ENCODE peak calls at places on chromosomes 6 and 20, in eight cellular contexts. Y, R, S, C, W, G, H and Z are unnamed samples.

GRCh38 chr6:139240161-139241010 is 51.4 kb downstream of the TXLNB start:
- DNase-seq in Y (peak; percentile 46), R (peak; percentile 79), S (no peak), C (no peak), W (no peak), G (peak; percentile 32), H (no peak), Z (peak; percentile 12)

GRCh38 chr6:71537717-71538116 is 249.1 kb downstream of the OGFRL1 start:
- DNase-seq in Y (peak; percentile 51), R (no peak), S (no peak), C (no peak), W (no peak), G (no peak), H (no peak), Z (no peak)

GRCh38 chr20:54475334-54476287 is at the start of gene DOK5:
- DNase-seq in Y (no peak), R (no peak), S (peak; percentile 71), C (peak; percentile 36), W (peak; percentile 83), G (no peak), H (no peak), Z (no peak)

GRCh38 chr6:38176797-38177751 is 357.5 kb downstream of the ZFAND3 start:
- DNase-seq in Y (no peak), R (peak; percentile 29), S (peak; percentile 18), C (no peak), W (peak; percentile 42), G (no peak), H (no peak), Z (no peak)

GRCh38 chr6:118705799-118706481 is 54.5 kb upstream of the CEP85L start:
- DNase-seq in Y (no peak), R (no peak), S (no peak), C (no peak), W (no peak), G (peak; percentile 33), H (peak; percentile 79), Z (no peak)

GRCh38 chr6:118468682-118469465 is 79.2 kb upstream of the PLN start:
- DNase-seq in Y (peak; percentile 85), R (no peak), S (no peak), C (no peak), W (no peak), G (no peak), H (no peak), Z (no peak)

GRCh38 chr20:50577175-50578018 is 67.2 kb downstream of the PTPN1 start:
- DNase-seq in Y (no peak), R (no peak), S (peak; percentile 87), C (no peak), W (no peak), G (peak; percentile 61), H (no peak), Z (peak; percentile 89)

GRCh38 chr6:36743538-36744441 is 46.2 kb downstream of the RAB44 start:
- DNase-seq in Y (peak; percentile 41), R (no peak), S (no peak), C (no peak), W (no peak), G (no peak), H (no peak), Z (no peak)

GRCh38 chr20:45509091-45509490 is 6.3 kb downstream of the SPINT3 start:
- DNase-seq in Y (no peak), R (no peak), S (no peak), C (no peak), W (no peak), G (no peak), H (no peak), Z (no peak)

GRCh38 chr20:48747840-48748416 is 79.9 kb downstream of the PREX1 start:
- DNase-seq in Y (no peak), R (no peak), S (no peak), C (no peak), W (peak; percentile 7), G (no peak), H (no peak), Z (no peak)

GRCh38 chr6:161439093-161439492 is 165.2 kb upstream of the AGPAT4 start:
- DNase-seq in Y (peak; percentile 60), R (peak; percentile 93), S (peak; percentile 76), C (peak; percentile 63), W (peak; percentile 85), G (peak; percentile 84), H (no peak), Z (no peak)

GRCh38 chr20:49957487-49957938 is 21.3 kb downstream of the RNF114 start:
- DNase-seq in Y (peak; percentile 23), R (no peak), S (peak; percentile 56), C (no peak), W (no peak), G (no peak), H (no peak), Z (no peak)

DNA sequence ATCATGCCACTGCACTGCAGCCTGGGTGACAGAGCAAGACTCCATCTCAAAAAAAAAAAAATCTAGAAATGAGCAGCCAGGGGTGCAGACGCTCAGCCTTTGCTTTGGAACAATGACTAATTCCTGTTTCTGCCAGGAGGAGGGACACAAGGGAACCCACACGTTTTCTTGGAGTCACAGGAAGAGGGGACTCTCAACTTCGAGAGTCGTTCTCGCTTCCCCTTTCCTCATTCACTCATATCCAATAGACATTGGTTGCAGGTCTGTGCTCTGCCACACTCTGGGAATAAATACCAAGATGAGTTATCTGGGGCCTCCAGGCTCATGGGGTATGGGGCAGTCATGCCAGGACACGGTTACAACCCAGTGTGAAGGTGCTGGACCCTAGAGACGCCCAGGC is 91.5 kb upstream of the RREB1 start:
- DNase-seq in Y (no peak), R (no peak), S (no peak), C (no peak), W (no peak), G (no peak), H (peak; percentile 41), Z (no peak)
- H3K4me3 ChIP-seq in Y (no peak overlapping the region), R (no peak overlapping the region), S (no peak overlapping the region), C (no peak overlapping the region), W (no peak overlapping the region), G (no peak overlapping the region), H (no peak overlapping the region), Z (no peak overlapping the region)

DNA sequence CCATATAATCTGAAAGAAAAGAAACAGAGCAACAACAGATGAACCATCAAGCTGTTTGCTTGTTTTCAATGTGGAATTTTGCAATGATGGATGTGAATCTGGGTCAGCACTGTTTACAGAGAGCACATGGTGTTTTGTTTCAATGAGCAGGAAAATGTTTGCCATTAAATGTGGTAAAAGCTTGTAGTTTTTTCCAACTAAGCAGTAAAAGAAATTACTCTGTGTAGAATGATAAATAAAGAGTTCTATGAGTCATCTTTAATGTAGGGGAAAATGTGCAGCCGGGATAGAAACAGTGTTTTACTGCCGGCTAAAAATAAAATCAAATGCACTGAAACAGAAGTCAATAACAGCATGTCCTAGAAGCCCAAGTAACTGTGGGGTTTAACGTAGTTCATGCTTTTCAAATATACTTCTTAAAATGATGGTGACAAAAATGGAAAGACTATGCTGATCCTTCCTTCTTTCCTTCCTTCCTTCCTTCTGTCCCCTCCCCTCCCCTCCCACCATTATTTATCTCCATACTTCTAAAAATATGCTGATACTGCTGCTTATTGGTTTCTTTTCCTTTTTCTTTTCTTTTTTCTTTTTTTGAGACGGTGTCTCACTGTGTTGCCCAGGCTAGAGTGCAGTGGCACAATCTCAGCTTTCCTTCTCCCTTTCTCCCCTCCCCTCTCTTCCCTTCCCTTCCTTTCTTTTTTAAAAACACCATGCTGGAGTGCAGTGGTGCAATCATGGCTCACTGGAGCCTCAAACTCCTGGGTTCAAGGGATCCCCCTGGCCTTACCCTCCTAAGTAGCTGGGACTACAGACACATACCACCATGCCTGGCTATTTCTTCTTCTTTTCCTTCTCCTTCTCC is 6.3 kb upstream of the NAA20 start:
- DNase-seq in Y (peak; percentile 77), R (peak; percentile 40), S (no peak), C (no peak), W (no peak), G (no peak), H (no peak), Z (no peak)
- H3K4me3 ChIP-seq in Y (peak overlapping the region; percentile 45), R (no peak overlapping the region), S (no peak overlapping the region), C (no peak overlapping the region), W (no peak overlapping the region), G (no peak overlapping the region), H (no peak overlapping the region), Z (no peak overlapping the region)

GRCh38 chr6:27812078-27812804 is 100.0 kb downstream of the OR2B2 start:
- DNase-seq in Y (peak; percentile 38), R (no peak), S (no peak), C (no peak), W (no peak), G (no peak), H (no peak), Z (no peak)

GRCh38 chr6:27810768-27811298 is 101.4 kb downstream of the OR2B2 start:
- DNase-seq in Y (peak; percentile 39), R (no peak), S (no peak), C (no peak), W (no peak), G (no peak), H (no peak), Z (no peak)

GRCh38 chr6:27814665-27815424 is 97.4 kb downstream of the OR2B2 start:
- DNase-seq in Y (peak; percentile 97), R (peak; percentile 84), S (peak; percentile 86), C (peak; percentile 65), W (no peak), G (peak; percentile 91), H (peak; percentile 98), Z (peak; percentile 43)

GRCh38 chr6:27811383-27811782 is 100.8 kb downstream of the OR2B2 start:
- DNase-seq in Y (peak; percentile 33), R (no peak), S (no peak), C (no peak), W (no peak), G (no peak), H (peak; percentile 37), Z (no peak)

DNA sequence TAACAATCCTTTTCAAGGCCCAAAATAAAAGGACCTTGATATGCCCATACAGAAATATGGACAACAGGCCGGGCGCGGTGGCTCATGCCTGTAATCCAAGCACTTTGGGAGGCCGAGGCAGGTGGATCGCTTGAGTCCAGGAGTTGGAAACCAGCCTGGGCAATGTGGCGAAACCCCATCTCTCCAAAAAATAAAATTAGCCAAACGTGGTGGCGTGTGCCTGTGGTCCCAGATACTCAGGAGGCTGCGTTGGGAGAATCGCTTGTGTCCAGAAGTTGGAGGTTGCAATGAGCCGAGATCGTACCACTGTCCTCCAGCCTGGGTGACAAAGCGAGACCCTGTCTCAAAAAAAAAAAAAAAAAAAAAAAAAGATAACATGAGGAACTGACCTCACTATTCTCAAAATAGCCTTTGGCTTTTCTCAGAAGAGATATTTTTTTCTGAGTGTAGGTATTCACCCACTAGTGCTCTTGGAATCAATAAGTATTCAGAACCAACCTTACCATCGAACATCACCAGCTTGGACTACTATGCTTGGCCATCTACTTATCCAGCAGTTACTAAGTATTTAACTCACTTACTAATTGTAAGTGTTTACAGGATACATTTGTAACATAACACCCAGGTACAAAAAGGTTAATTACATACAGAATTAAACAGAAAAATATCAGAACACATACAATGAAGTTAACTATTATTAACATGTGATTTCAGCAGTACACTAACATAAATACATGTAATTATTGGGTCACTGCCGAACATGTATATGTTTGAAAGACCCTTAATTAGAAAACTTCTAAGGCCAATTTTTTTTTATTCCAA is 99.2 kb downstream of the OR2B2 start:
- DNase-seq in Y (peak; percentile 33), R (no peak), S (no peak), C (no peak), W (no peak), G (no peak), H (peak; percentile 42), Z (no peak)
- H3K4me3 ChIP-seq in Y (peak overlapping the region; percentile 76), R (no peak overlapping the region), S (no peak overlapping the region), C (no peak overlapping the region), W (no peak overlapping the region), G (no peak overlapping the region), H (peak overlapping the region; percentile 51), Z (no peak overlapping the region)

DNA sequence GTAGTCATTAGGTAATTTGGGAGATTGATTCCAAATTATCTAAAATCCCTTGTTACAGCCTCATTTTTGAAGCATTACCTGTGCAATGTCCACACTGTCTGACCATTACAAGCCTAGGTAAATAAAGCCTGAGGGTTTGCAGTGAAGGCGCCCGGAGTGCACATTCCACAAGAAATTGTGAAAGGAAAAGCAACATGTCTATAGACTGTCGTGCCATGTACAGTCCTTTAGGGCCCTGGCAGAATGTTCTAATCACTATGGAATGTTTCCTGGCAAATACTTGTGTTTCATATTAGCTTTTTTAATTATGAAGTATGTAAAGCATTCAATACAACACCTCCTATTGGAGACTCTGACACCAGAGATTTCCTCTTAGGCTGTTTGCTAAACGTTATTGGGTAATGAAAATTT is 28.9 kb downstream of the PREP start:
- DNase-seq in Y (peak; percentile 88), R (no peak), S (no peak), C (no peak), W (no peak), G (no peak), H (no peak), Z (no peak)
- H3K4me3 ChIP-seq in Y (peak overlapping the region; percentile 24), R (no peak overlapping the region), S (no peak overlapping the region), C (no peak overlapping the region), W (no peak overlapping the region), G (no peak overlapping the region), H (no peak overlapping the region), Z (no peak overlapping the region)